ENCODE peak calls at places on chromosomes 2 and 18, in four cellular contexts. W is adrenal gland, X is uterus, R is pancreas. Z is an unnamed sample.

GRCh38 chr2:120930861-120931260 is 195.2 kb downstream of the GLI2 start:
- DNase-seq in X (no peak), R (no peak), W (no peak), Z (no peak)

GRCh38 chr2:163491850-163492249 is 244.0 kb downstream of the FIGN start:
- DNase-seq in R (no peak), W (no peak), X (no peak), Z (no peak)

GRCh38 chr2:227188292-227188691 is 23.9 kb downstream of the COL4A3 start:
- DNase-seq in X (peak; percentile 27), W (peak; percentile 68), R (no peak), Z (no peak)

GRCh38 chr2:223888251-223888650 is 50.9 kb upstream of the AP1S3 start:
- DNase-seq in W (no peak), X (no peak), R (no peak), Z (no peak)

GRCh38 chr2:143371616-143372015 is 242.4 kb downstream of the ARHGAP15 start:
- DNase-seq in X (no peak), R (no peak), W (no peak), Z (no peak)

GRCh38 chr2:61993422-61994024 is 88.0 kb downstream of the COMMD1 start:
- DNase-seq in W (peak; percentile 49), R (no peak), X (no peak), Z (no peak)

GRCh38 chr2:25855065-25855464 is 23.2 kb downstream of the ASXL2 start:
- DNase-seq in X (no peak), R (no peak), W (no peak), Z (no peak)

GRCh38 chr18:13276530-13277520 is 58.3 kb downstream of the LDLRAD4 start:
- DNase-seq in X (no peak), W (no peak), R (no peak), Z (no peak)

GRCh38 chr2:189751080-189751658 is 11.4 kb downstream of the OSGEPL1 start:
- DNase-seq in X (no peak), R (no peak), W (peak; percentile 59), Z (peak; percentile 27)

GRCh38 chr2:240947607-240948006 is 41.5 kb downstream of the CROCC2 start:
- DNase-seq in W (no peak), R (no peak), X (peak; percentile 6), Z (no peak)

GRCh38 chr18:11994346-11994707 is 13.0 kb downstream of the IMPA2 start:
- DNase-seq in X (no peak), W (no peak), R (peak; percentile 73), Z (no peak)

GRCh38 chr2:202870431-202871160 is 970 bp downstream of the ICA1L start:
- DNase-seq in R (peak; percentile 75), W (peak; percentile 67), X (peak; percentile 68), Z (peak; percentile 67)

GRCh38 chr18:67432806-67433205 is 83.7 kb downstream of the DSEL start:
- DNase-seq in X (no peak), R (no peak), W (no peak), Z (no peak)

GRCh38 chr18:35515460-35516130 is 17.8 kb upstream of the INO80C start:
- DNase-seq in W (no peak), R (no peak), X (no peak), Z (no peak)

GRCh38 chr2:174039551-174040416 is 74.6 kb upstream of the SP3 start:
- DNase-seq in W (peak; percentile 94), X (peak; percentile 89), R (peak; percentile 79), Z (peak; percentile 86)

GRCh38 chr18:12376034-12376717 is 851 bp downstream of the AFG3L2 start:
- DNase-seq in R (peak; percentile 71), X (no peak), W (peak; percentile 31), Z (no peak)

GRCh38 chr2:159658887-159659437 is 42.6 kb upstream of the BAZ2B start:
- DNase-seq in X (peak; percentile 50), W (peak; percentile 83), R (no peak), Z (no peak)

GRCh38 chr18:77223653-77224052 is 26.0 kb upstream of the GALR1 start:
- DNase-seq in W (no peak), X (no peak), R (no peak), Z (no peak)

GRCh38 chr2:130328710-130329109 is 14.0 kb upstream of the IMP4 start:
- DNase-seq in R (no peak), W (no peak), X (no peak), Z (no peak)

GRCh38 chr18:77517901-77518300 is 268.3 kb downstream of the GALR1 start:
- DNase-seq in W (no peak), R (no peak), X (no peak), Z (no peak)

GRCh38 chr2:171858397-171858958 is 35.6 kb downstream of the SLC25A12 start:
- DNase-seq in R (no peak), W (no peak), X (no peak), Z (no peak)

GRCh38 chr2:196808281-196808680 is 874 bp downstream of the C2orf66 start:
- DNase-seq in R (no peak), X (no peak), W (no peak), Z (no peak)

GRCh38 chr18:57727952-57728807 is 74.9 kb downstream of the ATP8B1 start:
- DNase-seq in R (no peak), W (peak; percentile 24), X (peak; percentile 30), Z (no peak)

GRCh38 chr2:144083211-144083610 is 436.7 kb downstream of the ZEB2 start:
- DNase-seq in X (no peak), R (no peak), W (no peak), Z (no peak)

GRCh38 chr2:10526281-10526680 is 78.2 kb upstream of the ODC1 start:
- DNase-seq in W (no peak), R (no peak), X (no peak), Z (no peak)

GRCh38 chr18:58723810-58724602 is 52.7 kb downstream of the MALT1 start:
- DNase-seq in X (no peak), W (peak; percentile 30), R (no peak), Z (no peak)

GRCh38 chr2:54581326-54582039 is 125.4 kb downstream of the SPTBN1 start:
- DNase-seq in R (no peak), W (no peak), X (no peak), Z (no peak)

GRCh38 chr2:199230091-199230490 is 227.6 kb downstream of the SATB2 start:
- DNase-seq in R (no peak), X (no peak), W (no peak), Z (no peak)

GRCh38 chr2:207135340-207135739 is 30.4 kb downstream of the KLF7 start:
- DNase-seq in X (no peak), R (no peak), W (no peak), Z (no peak)

GRCh38 chr2:207137922-207138321 is 27.8 kb downstream of the KLF7 start:
- DNase-seq in R (no peak), W (no peak), X (no peak), Z (no peak)

GRCh38 chr2:207133862-207134519 is 31.8 kb downstream of the KLF7 start:
- DNase-seq in W (peak; percentile 42), X (peak; percentile 88), R (no peak), Z (no peak)

GRCh38 chr2:207136872-207137271 is 28.9 kb downstream of the KLF7 start:
- DNase-seq in R (no peak), X (no peak), W (no peak), Z (no peak)

GRCh38 chr2:207135801-207136457 is 29.8 kb downstream of the KLF7 start:
- DNase-seq in W (no peak), X (no peak), R (no peak), Z (no peak)
- H3K27ac ChIP-seq in W (no peak overlapping the region), X (peak overlapping the region; percentile 82), R (no peak overlapping the region), Z (no peak overlapping the region)

DNA sequence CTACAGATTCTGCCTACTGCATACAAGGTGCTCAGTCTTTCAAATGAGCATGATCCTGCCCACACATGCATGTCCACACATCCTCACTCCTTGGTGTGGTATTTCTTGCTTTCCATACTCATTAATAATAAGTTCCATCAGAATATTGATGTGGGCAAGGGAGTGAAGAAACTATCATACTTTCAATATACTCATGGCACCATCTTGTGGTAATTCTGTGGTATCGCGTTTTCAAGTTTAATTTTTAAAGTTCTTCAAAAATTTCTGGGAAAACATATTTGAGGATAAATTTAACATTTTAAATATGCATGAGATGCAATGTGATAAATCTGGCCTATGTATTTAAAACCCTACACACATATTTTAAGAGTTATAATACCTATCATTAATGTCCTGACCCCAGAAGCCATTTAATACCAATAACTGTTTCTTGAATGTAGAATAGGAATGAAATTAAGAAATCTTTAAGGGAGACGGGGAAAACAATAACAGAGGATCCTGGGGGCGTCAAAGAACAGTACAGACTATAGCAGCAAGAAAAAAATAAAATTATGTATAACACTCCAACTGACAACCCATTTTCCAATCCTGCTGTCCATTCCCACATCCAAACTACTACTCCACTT is 110.1 kb downstream of the ZNF385B start:
- DNase-seq in R (no peak), X (no peak), W (no peak), Z (no peak)
- TF ChIP-seq CTCF in R (peak; percentile 13), X (peak; percentile 59), W (peak; percentile 67), Z (peak; percentile 42)

DNA sequence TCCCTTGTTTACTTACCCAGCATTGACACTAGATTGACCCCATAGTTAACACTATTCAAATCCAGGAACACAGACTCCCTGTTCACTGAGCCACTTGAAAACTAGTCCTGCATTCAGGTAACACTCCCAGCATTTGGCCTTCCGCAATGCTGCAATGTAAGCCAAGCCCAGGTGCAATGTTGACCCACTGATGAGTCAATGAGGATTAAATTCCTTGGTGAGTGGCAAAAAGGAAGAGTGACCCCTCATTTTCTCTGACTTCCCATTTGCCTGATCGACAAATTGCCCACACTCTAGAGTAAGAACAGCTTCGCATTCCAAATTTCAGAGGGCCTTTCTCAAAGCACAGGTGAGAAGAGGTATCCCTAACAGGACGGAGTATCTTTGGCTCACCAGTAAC is 251.9 kb downstream of the FBXO15 start:
- DNase-seq in R (no peak), W (no peak), X (no peak), Z (no peak)
- H3K27ac ChIP-seq in R (no peak overlapping the region), W (no peak overlapping the region), X (no peak overlapping the region), Z (no peak overlapping the region)

GRCh38 chr2:96114546-96114902 is 1.8 kb downstream of the ADRA2B start:
- DNase-seq in R (peak; percentile 63), W (no peak), X (no peak), Z (no peak)

GRCh38 chr2:96112501-96113366 is 3.6 kb downstream of the ADRA2B start:
- DNase-seq in W (no peak), R (no peak), X (no peak), Z (no peak)

GRCh38 chr2:96113951-96114350 is 2.4 kb downstream of the ADRA2B start:
- DNase-seq in X (no peak), R (no peak), W (no peak), Z (no peak)

GRCh38 chr2:96111823-96112500 is 4.4 kb downstream of the ADRA2B start:
- DNase-seq in X (no peak), W (no peak), R (peak; percentile 38), Z (no peak)

DNA sequence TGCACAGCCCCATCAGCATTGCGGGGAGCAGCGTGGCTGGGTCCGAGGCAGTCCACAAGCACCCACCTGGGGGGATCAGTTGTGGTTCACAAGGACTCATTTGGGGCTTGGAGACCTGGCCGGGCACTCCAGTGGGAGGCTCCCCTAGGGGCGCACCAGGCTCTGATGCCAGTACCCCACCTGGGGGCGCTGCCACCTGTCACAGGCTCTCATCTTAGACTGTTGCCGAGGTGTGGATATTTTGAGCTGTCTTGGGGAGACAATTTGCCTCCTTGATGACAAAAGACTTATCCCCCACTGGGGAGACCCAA is 3.0 kb downstream of the ADRA2B start:
- DNase-seq in X (no peak), R (peak; percentile 48), W (no peak), Z (no peak)
- TF ChIP-seq CTCF in X (no peak), R (no peak), W (no peak), Z (no peak)